ENCODE peak calls at places on chromosomes 11 and 22, in four cellular contexts. M is A549, V is K562, S is HepG2. G is an unnamed sample.

GRCh38 chr11:130774703-130775102 is 141.6 kb downstream of the SNX19 start:
- DNase-seq in M (no peak), V (no peak), S (no peak), G (no peak)

GRCh38 chr11:72814831-72815618 is 814 bp downstream of the ATG16L2 start:
- DNase-seq in M (peak; percentile 93), V (peak; percentile 52), S (peak; percentile 54), G (peak; percentile 54)

GRCh38 chr11:44286268-44286880 is 23.6 kb downstream of the ALX4 start:
- DNase-seq in M (peak; percentile 89), V (peak; percentile 86), S (peak; percentile 35), G (peak; percentile 44)

GRCh38 chr11:76604652-76605241 is 65.8 kb downstream of the LRRC32 start:
- DNase-seq in M (no peak), V (no peak), S (no peak), G (peak; percentile 76)

GRCh38 chr11:87260811-87261210 is 223.1 kb downstream of the TMEM135 start:
- DNase-seq in M (no peak), V (no peak), S (no peak), G (no peak)

GRCh38 chr22:27163162-27164137 is 506.1 kb downstream of the MIAT start:
- DNase-seq in M (no peak), V (no peak), S (no peak), G (no peak)

GRCh38 chr11:118526688-118527087 is 586 bp upstream of the TTC36 start:
- DNase-seq in M (no peak), V (no peak), S (no peak), G (no peak)

GRCh38 chr22:41782316-41782715 is 18.2 kb upstream of the CCDC134 start:
- DNase-seq in M (no peak), V (no peak), S (no peak), G (no peak)

GRCh38 chr11:91005458-91005857 is 782.6 kb upstream of the CHORDC1 start:
- DNase-seq in M (no peak), V (no peak), S (no peak), G (no peak)

GRCh38 chr11:100681064-100681502 is 6.0 kb upstream of the ARHGAP42 start:
- DNase-seq in M (no peak), V (peak; percentile 58), S (peak; percentile 76), G (peak; percentile 34)

GRCh38 chr11:10515418-10515817 is 25.6 kb downstream of the RNF141 start:
- DNase-seq in M (no peak), V (no peak), S (no peak), G (no peak)

GRCh38 chr11:57155838-57156583 is 25.7 kb upstream of the LRRC55 start:
- DNase-seq in M (no peak), V (no peak), S (no peak), G (no peak)

GRCh38 chr22:39148727-39149535 is 3.5 kb downstream of the CBX7 start:
- DNase-seq in M (no peak), V (peak; percentile 52), S (no peak), G (no peak)

GRCh38 chr11:24880962-24881361 is 384.1 kb downstream of the LUZP2 start:
- DNase-seq in M (no peak), V (no peak), S (no peak), G (no peak)

GRCh38 chr22:23216331-23217170 is 36.2 kb downstream of the BCR start:
- DNase-seq in M (no peak), V (peak; percentile 53), S (peak; percentile 92), G (no peak)

GRCh38 chr11:120031156-120031555 is 106.8 kb downstream of the TRIM29 start:
- DNase-seq in M (no peak), V (no peak), S (no peak), G (no peak)

GRCh38 chr22:22948651-22949611 is 61.3 kb downstream of the IGLL5 start:
- DNase-seq in M (no peak), V (peak; percentile 42), S (no peak), G (peak; percentile 8)

GRCh38 chr22:47043835-47044721 is 281.6 kb downstream of the TBC1D22A start:
- DNase-seq in M (no peak), V (no peak), S (no peak), G (peak; percentile 54)

DNA sequence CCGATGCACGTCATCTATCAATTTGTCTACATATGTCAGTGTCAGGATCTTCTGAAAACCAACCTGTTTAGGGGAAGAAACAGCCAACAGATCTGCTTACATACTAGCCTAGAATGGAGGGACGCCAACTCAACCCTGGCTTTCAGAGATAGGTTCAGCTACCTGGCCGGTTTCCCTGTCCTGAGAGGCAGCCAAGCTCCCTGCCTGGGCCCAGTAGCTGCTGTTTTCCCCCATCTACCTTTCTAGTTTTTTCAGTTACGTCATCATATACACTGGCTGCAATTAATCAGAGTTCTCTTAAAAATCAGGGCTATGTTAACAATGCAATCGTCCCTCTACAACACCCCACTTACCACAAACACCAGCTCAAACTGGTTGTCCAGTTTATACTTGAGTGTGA is 1.0 kb downstream of the SRPRA start:
- DNase-seq in M (no peak), V (no peak), S (no peak), G (no peak)
- TF ChIP-seq MAZ in M (no peak), V (no peak), S (no peak), G (no peak)

GRCh38 chr11:13256216-13256615 is 21.4 kb upstream of the BMAL1 start:
- DNase-seq in M (no peak), V (no peak), S (no peak), G (peak; percentile 41)
- TF ChIP-seq MAZ in M (no peak), V (no peak), S (no peak), G (no peak)

DNA sequence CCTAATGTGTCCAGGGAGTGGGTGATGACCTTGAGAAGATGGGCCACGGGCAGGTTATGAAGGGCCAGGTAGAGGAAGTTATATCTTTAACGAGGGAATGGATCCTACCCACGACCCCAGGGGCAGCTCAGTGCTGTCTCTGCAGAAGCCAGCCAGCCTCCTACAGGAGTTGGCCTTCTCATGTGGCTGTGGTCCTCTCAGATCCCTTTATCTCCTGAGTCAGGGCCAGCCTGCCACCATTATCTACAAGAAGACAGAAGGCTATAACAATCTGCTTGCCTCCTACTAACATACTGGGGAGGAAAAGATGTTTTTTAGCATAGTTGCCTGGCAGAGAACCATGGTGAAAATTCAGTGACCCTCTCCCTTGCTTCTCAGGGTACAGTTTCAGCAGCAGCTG is 7.0 kb upstream of the YWHAH start:
- DNase-seq in M (no peak), V (peak; percentile 89), S (no peak), G (no peak)
- TF ChIP-seq MAZ in M (no peak), V (no peak), S (no peak), G (no peak)

GRCh38 chr11:37973926-37974325 is 1375.9 kb upstream of the RAG2 start:
- DNase-seq in M (no peak), V (no peak), S (no peak), G (no peak)
- TF ChIP-seq MAZ in M (no peak), V (no peak), S (no peak), G (no peak)

GRCh38 chr11:84780689-84781293 is 846.4 kb downstream of the DLG2 start:
- DNase-seq in M (no peak), V (no peak), S (peak; percentile 6), G (peak; percentile 15)
- TF ChIP-seq MAZ in M (no peak), V (no peak), S (no peak), G (no peak)

G was measured in IMR-90.